ENCODE peak calls at places on chromosomes 13 and 19, in eight cellular contexts. W, O, E, N, L, S, M and T are unnamed samples.

GRCh38 chr19:1027953-1028902 is 1.8 kb downstream of the CNN2 start:
- DNase-seq in E (no peak), N (peak; percentile 88), M (peak; percentile 98), O (peak; percentile 92), L (peak; percentile 55), W (no peak), S (peak; percentile 71), T (peak; percentile 87)

GRCh38 chr13:61370520-61370919 is 45.1 kb downstream of the PCDH20 start:
- DNase-seq in E (no peak), L (no peak), S (no peak), O (no peak), W (no peak), N (no peak), M (no peak), T (no peak)

GRCh38 chr19:44694184-44694579 is 4.8 kb upstream of the CEACAM16 start:
- DNase-seq in M (no peak), E (no peak), L (no peak), W (no peak), N (no peak), O (peak; percentile 77), S (no peak), T (no peak)

GRCh38 chr19:15101479-15102082 is 5.6 kb upstream of the SYDE1 start:
- DNase-seq in S (no peak), E (no peak), M (peak; percentile 65), W (no peak), L (peak; percentile 59), N (peak; percentile 72), O (peak; percentile 90), T (no peak)

GRCh38 chr19:20926796-20927195 is 3.7 kb downstream of the ZNF85 start:
- DNase-seq in W (no peak), M (no peak), E (no peak), S (no peak), N (no peak), L (no peak), O (no peak), T (no peak)

GRCh38 chr19:35205733-35206323 is 22.7 kb downstream of the FAM187B start:
- DNase-seq in M (no peak), W (no peak), E (no peak), N (no peak), O (no peak), L (no peak), S (no peak), T (no peak)

GRCh38 chr13:40986328-40986856 is 32.7 kb downstream of the ELF1 start:
- DNase-seq in N (no peak), O (no peak), L (no peak), M (peak; percentile 32), S (no peak), E (no peak), W (no peak), T (no peak)

GRCh38 chr13:94454906-94455305 is 24.6 kb downstream of the DCT start:
- DNase-seq in S (no peak), E (no peak), N (no peak), W (no peak), L (no peak), O (no peak), M (no peak), T (no peak)

GRCh38 chr19:19627442-19627715 is 641 bp downstream of the LPAR2 start:
- DNase-seq in E (no peak), S (no peak), L (no peak), W (no peak), O (no peak), M (no peak), N (no peak), T (no peak)

GRCh38 chr19:30562981-30563380 is 190.8 kb downstream of the ZNF536 start:
- DNase-seq in L (no peak), W (no peak), M (no peak), E (no peak), N (peak; percentile 18), O (peak; percentile 24), S (no peak), T (no peak)

GRCh38 chr13:30307194-30307965 is at the start of gene KATNAL1:
- DNase-seq in E (peak; percentile 79), W (peak; percentile 80), L (peak; percentile 92), M (peak; percentile 78), O (peak; percentile 90), S (peak; percentile 81), N (peak; percentile 88), T (peak; percentile 78)

GRCh38 chr19:7655581-7655980 is 13.3 kb upstream of the RETN start:
- DNase-seq in L (no peak), S (no peak), W (no peak), N (no peak), M (no peak), E (no peak), O (no peak), T (no peak)

GRCh38 chr19:36152061-36152885 is at the start of gene COX7A1:
- DNase-seq in M (peak; percentile 74), O (peak; percentile 54), S (peak; percentile 86), L (no peak), W (peak; percentile 42), E (peak; percentile 80), N (peak; percentile 62), T (peak; percentile 62)

GRCh38 chr19:2494447-2495129 is 18.7 kb downstream of the GADD45B start:
- DNase-seq in O (no peak), N (peak; percentile 80), E (peak; percentile 97), W (peak; percentile 81), L (peak; percentile 57), M (peak; percentile 88), S (peak; percentile 83), T (peak; percentile 83)

GRCh38 chr19:12985049-12985776 is 10.1 kb upstream of the NFIX start:
- DNase-seq in M (no peak), S (peak; percentile 84), L (no peak), O (no peak), W (peak; percentile 59), N (peak; percentile 93), E (peak; percentile 89), T (no peak)

GRCh38 chr13:57631607-57632275 is at the start of gene PCDH17:
- DNase-seq in O (no peak), W (peak; percentile 36), N (no peak), S (peak; percentile 17), M (peak; percentile 51), E (peak; percentile 62), L (peak; percentile 75), T (no peak)
- H3K4me3 ChIP-seq in O (peak within 1 kb of the TSS; percentile 87), W (peak within 1 kb of the TSS; percentile 29), N (peak within 1 kb of the TSS; percentile 49), S (peak within 1 kb of the TSS; percentile 67), M (peak within 1 kb of the TSS; percentile 71), E (peak within 1 kb of the TSS; percentile 54), L (peak within 1 kb of the TSS; percentile 86), T (peak within 1 kb of the TSS; percentile 62)

DNA sequence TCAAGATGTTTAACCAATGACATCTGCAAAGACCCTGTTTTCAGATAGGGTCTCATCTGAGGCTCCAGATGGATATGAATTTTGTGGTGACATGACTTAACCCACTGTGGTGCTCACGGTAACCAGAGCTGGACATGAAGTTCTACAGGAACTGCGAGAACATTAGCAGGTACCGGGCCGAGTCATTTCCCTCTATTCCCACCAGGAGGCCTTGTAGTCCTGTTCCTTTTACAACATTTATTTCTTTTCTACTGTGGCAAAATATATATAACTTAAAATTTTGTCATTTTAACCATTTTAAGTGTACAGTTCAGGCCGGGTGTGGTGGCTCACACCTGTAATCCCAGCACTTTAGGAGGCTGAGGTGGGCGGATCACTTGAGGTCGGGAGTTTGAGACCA is 7.6 kb upstream of the TSPAN16 start:
- DNase-seq in O (no peak), S (no peak), W (no peak), L (no peak), M (peak; percentile 42), E (no peak), N (no peak), T (no peak)
- TF ChIP-seq CTCF in O (peak; percentile 70), S (peak; percentile 27), W (peak; percentile 35), L (peak; percentile 50), M (peak; percentile 59), E (peak; percentile 50), N (no peak), T (peak; percentile 45)

GRCh38 chr13:48567521-48568331 is 34.8 kb upstream of the RCBTB2 start:
- DNase-seq in M (peak; percentile 51), N (no peak), W (no peak), E (no peak), S (no peak), L (no peak), O (no peak), T (no peak)
- H3K4me3 ChIP-seq in M (no peak overlapping the region), N (no peak overlapping the region), W (no peak overlapping the region), E (no peak overlapping the region), S (peak overlapping the region; percentile 26), L (no peak overlapping the region), O (no peak overlapping the region), T (no peak overlapping the region)

GRCh38 chr19:41570179-41570578 is 5.8 kb upstream of the CEACAM21 start:
- DNase-seq in O (peak; percentile 63), M (no peak), L (no peak), E (no peak), N (no peak), S (no peak), W (no peak), T (no peak)
- TF ChIP-seq CTCF in O (no peak), M (no peak), L (no peak), E (no peak), N (no peak), S (no peak), W (no peak), T (no peak)

GRCh38 chr13:110563463-110563774 is 1.9 kb upstream of the RAB20 start:
- DNase-seq in L (no peak), E (no peak), W (no peak), O (peak; percentile 57), N (no peak), M (no peak), S (no peak), T (no peak)

GRCh38 chr13:110562696-110563462 is 1.4 kb upstream of the RAB20 start:
- DNase-seq in W (no peak), E (no peak), L (no peak), M (no peak), S (no peak), O (peak; percentile 66), N (no peak), T (no peak)

GRCh38 chr13:110560606-110561334 is 752 bp downstream of the RAB20 start:
- DNase-seq in O (no peak), W (no peak), M (peak; percentile 36), L (no peak), N (no peak), E (no peak), S (no peak), T (no peak)

GRCh38 chr13:110559986-110560385 is 1.5 kb downstream of the RAB20 start:
- DNase-seq in N (no peak), O (no peak), M (no peak), L (no peak), E (no peak), S (no peak), W (no peak), T (no peak)

DNA sequence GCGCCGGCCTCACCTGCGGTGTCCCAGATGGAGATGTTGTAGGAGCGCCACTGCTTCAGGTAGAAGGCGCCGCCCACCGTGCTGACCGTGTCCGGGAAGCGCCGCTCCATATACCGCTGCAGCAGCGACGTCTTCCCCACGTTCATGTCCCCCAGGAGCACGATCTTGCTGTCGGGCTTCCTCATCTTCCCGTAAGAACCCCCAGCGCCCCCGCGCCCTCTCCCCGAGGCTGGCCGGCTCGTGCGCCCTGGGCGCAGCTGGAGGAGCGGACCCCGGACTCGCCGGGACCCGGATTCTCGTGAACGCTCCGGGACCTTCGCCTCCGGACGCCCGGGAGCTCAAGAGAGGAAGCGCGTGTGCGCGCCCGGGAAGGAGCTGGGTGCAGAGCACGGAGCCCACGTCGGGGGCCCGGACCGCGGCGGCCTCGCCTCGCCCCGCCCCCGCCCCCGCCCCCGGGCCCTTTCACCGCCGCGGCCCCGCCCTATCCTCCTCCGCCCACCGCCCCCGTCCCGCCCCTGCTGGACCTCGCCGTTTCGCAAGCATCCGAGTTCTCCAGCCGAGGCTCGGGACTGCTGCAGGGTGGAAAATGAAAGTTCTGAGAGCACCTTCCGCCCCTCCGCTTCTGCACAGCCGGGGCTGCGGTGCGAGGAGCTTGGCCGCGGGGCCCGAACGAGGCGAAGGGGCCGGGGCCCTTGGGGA is at the start of gene RAB20:
- DNase-seq in N (peak; percentile 95), O (peak; percentile 94), L (peak; percentile 73), M (peak; percentile 94), E (peak; percentile 90), S (peak; percentile 88), W (peak; percentile 95), T (peak; percentile 93)
- H3K4me3 ChIP-seq in N (peak within 1 kb of the TSS; percentile 81), O (peak within 1 kb of the TSS; percentile 98), L (peak within 1 kb of the TSS; percentile 65), M (peak within 1 kb of the TSS; percentile 76), E (peak within 1 kb of the TSS; percentile 78), S (peak within 1 kb of the TSS; percentile 88), W (peak within 1 kb of the TSS; percentile 91), T (peak within 1 kb of the TSS; percentile 80)